ENCODE peak calls at places on chromosomes 16 and 17, in six cellular contexts. One of them, this sample, is unnamed.

GRCh38 chr17:73609688-73610210 is 34.5 kb downstream of the SDK2 start:
- DNase-seq in A549: no peak
- DNase-seq in GM12878: no peak
- DNase-seq in HepG2: no peak
- DNase-seq in endothelial cell of umbilical vein: no peak
- DNase-seq in K562: no peak
- DNase-seq in this sample: no peak

GRCh38 chr16:56258508-56259424 is 67.5 kb downstream of the GNAO1 start:
- DNase-seq in HepG2: peak; percentile 82
- DNase-seq in A549: no peak
- DNase-seq in K562: no peak
- DNase-seq in endothelial cell of umbilical vein: no peak
- DNase-seq in GM12878: no peak
- DNase-seq in this sample: no peak

GRCh38 chr16:85753559-85753958 is 2.7 kb upstream of the C16orf74 start:
- DNase-seq in GM12878: no peak
- DNase-seq in K562: no peak
- DNase-seq in HepG2: no peak
- DNase-seq in A549: no peak
- DNase-seq in endothelial cell of umbilical vein: no peak
- DNase-seq in this sample: no peak

GRCh38 chr17:58238147-58238634 is at the start of gene LPO:
- DNase-seq in K562: no peak
- DNase-seq in A549: no peak
- DNase-seq in endothelial cell of umbilical vein: no peak
- DNase-seq in HepG2: no peak
- DNase-seq in GM12878: no peak
- DNase-seq in this sample: no peak

GRCh38 chr17:82531431-82531881 is 11.9 kb downstream of the FOXK2 start:
- DNase-seq in HepG2: no peak
- DNase-seq in endothelial cell of umbilical vein: peak; percentile 73
- DNase-seq in GM12878: no peak
- DNase-seq in K562: no peak
- DNase-seq in A549: no peak
- DNase-seq in this sample: no peak

GRCh38 chr17:19392303-19392702 is 5.3 kb upstream of the MFAP4 start:
- DNase-seq in A549: no peak
- DNase-seq in endothelial cell of umbilical vein: no peak
- DNase-seq in GM12878: no peak
- DNase-seq in K562: no peak
- DNase-seq in HepG2: no peak
- DNase-seq in this sample: no peak

GRCh38 chr16:4214215-4214621 is 27.7 kb downstream of the SRL start:
- DNase-seq in GM12878: no peak
- DNase-seq in K562: no peak
- DNase-seq in HepG2: peak; percentile 55
- DNase-seq in A549: peak; percentile 52
- DNase-seq in endothelial cell of umbilical vein: no peak
- DNase-seq in this sample: no peak

GRCh38 chr17:77246110-77247047 is 105.6 kb downstream of the SEC14L1 start:
- DNase-seq in K562: no peak
- DNase-seq in GM12878: no peak
- DNase-seq in HepG2: no peak
- DNase-seq in A549: no peak
- DNase-seq in endothelial cell of umbilical vein: no peak
- DNase-seq in this sample: no peak

GRCh38 chr17:38428150-38428642 is at the start of gene ARHGAP23:
- DNase-seq in HepG2: no peak
- DNase-seq in endothelial cell of umbilical vein: peak; percentile 52
- DNase-seq in GM12878: no peak
- DNase-seq in K562: peak; percentile 63
- DNase-seq in A549: peak; percentile 57
- DNase-seq in this sample: peak; percentile 79

GRCh38 chr17:68087851-68088250 is 52.3 kb downstream of the KPNA2 start:
- DNase-seq in endothelial cell of umbilical vein: no peak
- DNase-seq in GM12878: no peak
- DNase-seq in K562: no peak
- DNase-seq in A549: no peak
- DNase-seq in HepG2: no peak
- DNase-seq in this sample: peak; percentile 73

DNA sequence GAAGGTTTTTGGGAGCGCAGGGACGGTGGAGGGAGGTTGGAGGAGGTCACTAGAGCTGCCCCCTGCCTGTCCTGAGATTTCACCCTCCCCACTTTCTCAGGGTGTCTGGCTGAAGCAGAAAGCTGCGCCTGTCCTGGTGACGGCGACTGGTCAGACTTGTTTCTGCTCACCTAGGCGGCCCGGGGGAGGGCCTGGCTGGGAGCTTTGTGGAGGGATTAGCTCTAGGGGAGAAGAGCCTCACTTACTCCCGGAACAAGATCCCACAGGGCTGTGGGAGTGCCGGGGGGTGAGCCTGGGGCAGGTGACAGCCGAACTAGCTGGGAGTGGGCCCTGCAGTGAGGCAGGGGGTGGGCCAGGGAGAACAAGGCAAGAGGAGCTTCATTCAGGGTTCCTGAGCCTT is 11.5 kb downstream of the NHERF1 start:
- DNase-seq in K562: peak; percentile 50
- DNase-seq in GM12878: no peak
- DNase-seq in HepG2: no peak
- DNase-seq in endothelial cell of umbilical vein: no peak
- DNase-seq in A549: no peak
- DNase-seq in this sample: no peak
- TF ChIP-seq MYC in K562: no peak
- TF ChIP-seq MYC in GM12878: no peak
- TF ChIP-seq MYC in HepG2: no peak
- TF ChIP-seq MYC in endothelial cell of umbilical vein: no peak
- TF ChIP-seq MYC in A549: no peak
- TF ChIP-seq MYC in this sample: no peak

GRCh38 chr16:29011851-29012250 is 27.0 kb downstream of the LAT start:
- DNase-seq in K562: no peak
- DNase-seq in A549: no peak
- DNase-seq in HepG2: no peak
- DNase-seq in endothelial cell of umbilical vein: no peak
- DNase-seq in GM12878: no peak
- DNase-seq in this sample: no peak

GRCh38 chr16:29011112-29011511 is 26.3 kb downstream of the LAT start:
- DNase-seq in endothelial cell of umbilical vein: no peak
- DNase-seq in K562: no peak
- DNase-seq in GM12878: no peak
- DNase-seq in HepG2: no peak
- DNase-seq in A549: no peak
- DNase-seq in this sample: peak; percentile 53

GRCh38 chr16:29009838-29010166 is 24.9 kb downstream of the LAT start:
- DNase-seq in GM12878: no peak
- DNase-seq in HepG2: no peak
- DNase-seq in K562: no peak
- DNase-seq in endothelial cell of umbilical vein: no peak
- DNase-seq in A549: no peak
- DNase-seq in this sample: no peak

GRCh38 chr16:29014561-29015029 is 29.7 kb downstream of the LAT start:
- DNase-seq in A549: no peak
- DNase-seq in K562: no peak
- DNase-seq in GM12878: no peak
- DNase-seq in endothelial cell of umbilical vein: no peak
- DNase-seq in HepG2: no peak
- DNase-seq in this sample: no peak

GRCh38 chr16:29012913-29013641 is 28.2 kb downstream of the LAT start:
- DNase-seq in GM12878: no peak
- DNase-seq in endothelial cell of umbilical vein: no peak
- DNase-seq in HepG2: no peak
- DNase-seq in A549: no peak
- DNase-seq in K562: no peak
- DNase-seq in this sample: no peak
- TF ChIP-seq MAX in GM12878: no peak
- TF ChIP-seq MAX in endothelial cell of umbilical vein: no peak
- TF ChIP-seq MAX in HepG2: no peak
- TF ChIP-seq MAX in A549: no peak
- TF ChIP-seq MAX in K562: no peak
- TF ChIP-seq MAX in this sample: peak; percentile 38

GRCh38 chr16:29808219-29808900 is 2.0 kb downstream of the MAZ start:
- DNase-seq in endothelial cell of umbilical vein: no peak
- DNase-seq in GM12878: no peak
- DNase-seq in A549: no peak
- DNase-seq in HepG2: no peak
- DNase-seq in K562: no peak
- DNase-seq in this sample: peak; percentile 53

GRCh38 chr16:29810699-29811169 is 1.3 kb upstream of the PRRT2 start:
- DNase-seq in HepG2: no peak
- DNase-seq in GM12878: no peak
- DNase-seq in K562: no peak
- DNase-seq in A549: no peak
- DNase-seq in endothelial cell of umbilical vein: no peak
- DNase-seq in this sample: no peak

GRCh38 chr16:29809850-29810698 is 1.9 kb upstream of the PRRT2 start:
- DNase-seq in K562: peak; percentile 53
- DNase-seq in GM12878: no peak
- DNase-seq in HepG2: no peak
- DNase-seq in A549: no peak
- DNase-seq in endothelial cell of umbilical vein: no peak
- DNase-seq in this sample: peak; percentile 85

GRCh38 chr16:29807426-29808218 is 1.3 kb downstream of the MAZ start:
- DNase-seq in K562: peak; percentile 85
- DNase-seq in A549: peak; percentile 95
- DNase-seq in endothelial cell of umbilical vein: peak; percentile 92
- DNase-seq in HepG2: peak; percentile 81
- DNase-seq in GM12878: no peak
- DNase-seq in this sample: peak; percentile 98

DNA sequence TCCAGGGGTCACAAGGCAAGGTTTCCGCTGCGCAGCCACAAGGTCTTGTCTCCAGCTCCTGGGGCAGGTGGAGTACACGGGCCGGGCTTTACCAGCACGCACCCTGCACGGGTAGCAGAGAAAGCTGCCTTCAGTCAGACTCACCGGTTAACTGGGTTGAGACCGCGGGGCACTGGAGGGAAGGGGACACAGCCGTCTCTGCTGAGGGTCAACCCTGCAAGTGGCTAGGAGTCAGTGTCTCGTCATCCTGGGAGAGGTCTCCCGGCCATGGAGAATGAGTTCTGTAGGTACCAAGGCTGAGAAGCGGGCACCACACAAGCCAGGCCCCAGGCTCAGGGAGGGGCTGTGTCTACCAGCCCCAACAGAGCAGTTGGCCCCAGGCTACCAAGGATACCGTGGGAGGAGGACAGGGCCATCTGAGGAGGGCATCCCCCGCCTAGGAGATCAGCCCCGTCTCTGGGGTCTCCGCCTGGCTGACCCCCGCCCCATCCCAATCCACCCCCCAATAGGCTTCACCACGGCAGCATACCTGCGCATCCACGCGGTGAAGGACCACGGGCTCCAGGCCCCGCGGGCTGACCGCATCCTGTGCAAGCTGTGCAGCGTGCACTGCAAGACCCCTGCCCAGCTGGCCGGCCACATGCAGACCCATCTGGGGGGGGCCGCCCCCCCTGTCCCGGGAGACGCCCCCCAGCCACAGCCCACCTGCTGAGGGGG is 2.8 kb upstream of the PRRT2 start:
- DNase-seq in GM12878: no peak
- DNase-seq in endothelial cell of umbilical vein: no peak
- DNase-seq in A549: no peak
- DNase-seq in K562: no peak
- DNase-seq in HepG2: no peak
- DNase-seq in this sample: no peak
- H3K4me3 ChIP-seq in GM12878: peak overlapping the region; percentile 79
- H3K4me3 ChIP-seq in endothelial cell of umbilical vein: no peak overlapping the region
- H3K4me3 ChIP-seq in A549: no peak overlapping the region
- H3K4me3 ChIP-seq in K562: peak overlapping the region; percentile 60
- H3K4me3 ChIP-seq in HepG2: peak overlapping the region; percentile 63
- H3K4me3 ChIP-seq in this sample: peak overlapping the region; percentile 97

DNA sequence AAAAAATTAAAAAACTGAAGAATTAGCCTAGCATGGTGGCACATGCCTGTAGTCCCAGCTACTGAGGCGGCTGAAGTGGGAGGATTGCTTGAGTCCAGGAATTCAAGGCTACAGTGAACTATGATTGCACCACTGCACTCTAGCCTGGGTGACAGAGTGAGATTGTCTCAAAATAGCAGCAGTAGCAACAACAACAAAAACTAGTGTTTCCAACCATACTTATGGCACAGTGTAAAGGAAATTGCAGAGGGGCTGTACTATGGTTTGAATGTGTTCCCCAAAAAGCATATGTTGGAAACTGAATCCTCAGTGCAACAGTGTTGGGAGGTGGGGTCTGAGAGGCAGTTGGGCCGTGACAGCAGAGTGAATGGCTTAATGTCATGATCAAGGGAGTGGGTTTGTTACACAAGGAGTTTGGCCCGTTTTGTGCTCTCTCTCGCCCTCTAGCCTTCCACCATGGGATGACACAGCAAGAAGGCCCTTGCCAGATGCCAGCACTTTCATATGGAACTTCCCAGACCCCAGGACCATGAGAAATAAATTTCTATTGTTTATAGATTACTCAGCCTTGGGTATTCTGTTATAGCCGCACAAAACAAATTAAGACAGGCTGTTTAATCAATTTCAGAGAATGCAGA is 70.0 kb downstream of the PGS1 start:
- DNase-seq in endothelial cell of umbilical vein: no peak
- DNase-seq in K562: no peak
- DNase-seq in GM12878: no peak
- DNase-seq in A549: no peak
- DNase-seq in HepG2: peak; percentile 71
- DNase-seq in this sample: peak; percentile 59
- TF ChIP-seq MYC in endothelial cell of umbilical vein: no peak
- TF ChIP-seq MYC in K562: no peak
- TF ChIP-seq MYC in GM12878: no peak
- TF ChIP-seq MYC in A549: no peak
- TF ChIP-seq MYC in HepG2: no peak
- TF ChIP-seq MYC in this sample: no peak

GRCh38 chr16:84039696-84040095 is 2.9 kb downstream of the SLC38A8 start:
- DNase-seq in GM12878: no peak
- DNase-seq in endothelial cell of umbilical vein: no peak
- DNase-seq in A549: no peak
- DNase-seq in K562: no peak
- DNase-seq in HepG2: no peak
- DNase-seq in this sample: no peak

GRCh38 chr16:84034516-84034915 is 8.1 kb downstream of the SLC38A8 start:
- DNase-seq in GM12878: no peak
- DNase-seq in A549: no peak
- DNase-seq in endothelial cell of umbilical vein: no peak
- DNase-seq in K562: no peak
- DNase-seq in HepG2: no peak
- DNase-seq in this sample: no peak

GRCh38 chr16:84036131-84036530 is 6.5 kb downstream of the SLC38A8 start:
- DNase-seq in HepG2: no peak
- DNase-seq in A549: no peak
- DNase-seq in GM12878: no peak
- DNase-seq in K562: no peak
- DNase-seq in endothelial cell of umbilical vein: no peak
- DNase-seq in this sample: no peak

GRCh38 chr16:84038491-84038890 is 4.1 kb downstream of the SLC38A8 start:
- DNase-seq in GM12878: no peak
- DNase-seq in K562: no peak
- DNase-seq in endothelial cell of umbilical vein: no peak
- DNase-seq in HepG2: no peak
- DNase-seq in A549: no peak
- DNase-seq in this sample: no peak

GRCh38 chr16:84036982-84037425 is 5.6 kb downstream of the SLC38A8 start:
- DNase-seq in HepG2: no peak
- DNase-seq in GM12878: no peak
- DNase-seq in A549: no peak
- DNase-seq in K562: no peak
- DNase-seq in endothelial cell of umbilical vein: no peak
- DNase-seq in this sample: no peak
- TF ChIP-seq MAX in HepG2: no peak
- TF ChIP-seq MAX in GM12878: no peak
- TF ChIP-seq MAX in A549: no peak
- TF ChIP-seq MAX in K562: no peak
- TF ChIP-seq MAX in endothelial cell of umbilical vein: no peak
- TF ChIP-seq MAX in this sample: no peak